ENCODE peak calls at places on chromosomes 5 and 9, in five cellular contexts. U, J, X, P and H are unnamed samples.

GRCh38 chr9:123310551-123311249 is 42.3 kb upstream of the STRBP start:
- DNase-seq in U (no peak), J (no peak), X (no peak), P (no peak), H (no peak)

GRCh38 chr5:9545959-9546851 is at the start of gene SEMA5A:
- DNase-seq in U (peak), J (peak), X (no peak), P (peak), H (peak)

GRCh38 chr5:179900707-179901106 is 7.0 kb downstream of the TBC1D9B start:
- DNase-seq in U (no peak), J (no peak), X (no peak), P (no peak), H (no peak)

GRCh38 chr5:78574157-78574673 is 74.4 kb downstream of the LHFPL2 start:
- DNase-seq in U (no peak), J (no peak), X (no peak), P (no peak), H (no peak)

GRCh38 chr5:169980418-169981053 is at the start of gene INSYN2B:
- DNase-seq in U (peak), J (peak), X (peak), P (peak), H (no peak)

GRCh38 chr9:33044677-33045282 is 19.7 kb downstream of the DNAJA1 start:
- DNase-seq in U (peak), J (peak), X (no peak), P (peak), H (no peak)

GRCh38 chr5:115838885-115839518 is 2.4 kb downstream of the ATG12 start:
- DNase-seq in U (peak), J (no peak), X (no peak), P (peak), H (no peak)

GRCh38 chr5:135608361-135608760 is 29.6 kb upstream of the CXCL14 start:
- DNase-seq in U (no peak), J (no peak), X (no peak), P (no peak), H (no peak)

GRCh38 chr5:30063503-30063902 is 1130.0 kb upstream of the CDH6 start:
- DNase-seq in U (no peak), J (no peak), X (no peak), P (no peak), H (no peak)

GRCh38 chr5:159184858-159185381 is 24.4 kb downstream of the RNF145 start:
- DNase-seq in U (peak), J (no peak), X (peak), P (peak), H (no peak)

GRCh38 chr5:88680253-88681132 is 202.5 kb downstream of the MEF2C start:
- DNase-seq in U (peak), J (peak), X (no peak), P (peak), H (peak)

GRCh38 chr5:35464757-35465156 is 152.9 kb upstream of the SPEF2 start:
- DNase-seq in U (no peak), J (no peak), X (no peak), P (no peak), H (no peak)

GRCh38 chr9:83965350-83966208 is 14.4 kb downstream of the HNRNPK start:
- DNase-seq in U (peak), J (no peak), X (no peak), P (no peak), H (no peak)

GRCh38 chr5:104062495-104063377 is 500.1 kb upstream of the NUDT12 start:
- DNase-seq in U (no peak), J (no peak), X (no peak), P (no peak), H (no peak)

GRCh38 chr9:98908897-98909634 is 34.6 kb upstream of the COL15A1 start:
- DNase-seq in U (peak), J (no peak), X (peak), P (peak), H (no peak)

GRCh38 chr5:146633273-146633672 is 117.3 kb upstream of the GPR151 start:
- DNase-seq in U (no peak), J (no peak), X (no peak), P (no peak), H (no peak)

GRCh38 chr5:13218518-13218917 is 726.0 kb downstream of the DNAH5 start:
- DNase-seq in U (no peak), J (peak), X (no peak), P (no peak), H (no peak)

GRCh38 chr5:82234880-82235279 is 43.3 kb downstream of the RPS23 start:
- DNase-seq in U (no peak), J (no peak), X (no peak), P (no peak), H (no peak)

GRCh38 chr9:92666236-92666635 is 3.7 kb downstream of the IPPK start:
- DNase-seq in U (no peak), J (no peak), X (no peak), P (no peak), H (no peak)

GRCh38 chr9:8208465-8208864 is 408.9 kb upstream of the DMAC1 start:
- DNase-seq in U (peak), J (no peak), X (no peak), P (peak), H (no peak)

GRCh38 chr9:20618361-20618799 is 3.9 kb downstream of the MLLT3 start:
- DNase-seq in U (peak), J (no peak), X (no peak), P (no peak), H (no peak)

GRCh38 chr9:95721132-95721531 is 154.4 kb upstream of the ERCC6L2 start:
- DNase-seq in U (no peak), J (no peak), X (no peak), P (no peak), H (no peak)

GRCh38 chr9:125189011-125189360 is 617 bp downstream of the PPP6C start:
- DNase-seq in U (no peak), J (peak), X (no peak), P (no peak), H (peak)

GRCh38 chr5:131999471-131999931 is 12.0 kb downstream of the ACSL6 start:
- DNase-seq in U (no peak), J (no peak), X (no peak), P (no peak), H (no peak)

GRCh38 chr5:150058480-150059126 is 27.8 kb downstream of the CSF1R start:
- DNase-seq in U (peak), J (no peak), X (no peak), P (peak), H (no peak)

GRCh38 chr9:108212179-108212578 is 643.6 kb downstream of the ACTL7B start:
- DNase-seq in U (no peak), J (no peak), X (no peak), P (no peak), H (no peak)

GRCh38 chr5:151600069-151600665 is 9.0 kb upstream of the FAT2 start:
- DNase-seq in U (no peak), J (no peak), X (no peak), P (no peak), H (no peak)

GRCh38 chr9:6686396-6686795 is 40.9 kb upstream of the GLDC start:
- DNase-seq in U (peak), J (no peak), X (no peak), P (peak), H (no peak)

GRCh38 chr5:40681351-40682311 is 1.9 kb downstream of the PTGER4 start:
- DNase-seq in U (peak), J (no peak), X (no peak), P (peak), H (no peak)

GRCh38 chr9:114078021-114078780 is at the start of gene AMBP:
- DNase-seq in U (peak), J (no peak), X (no peak), P (no peak), H (no peak)

GRCh38 chr9:123425261-123425821 is 69.3 kb downstream of the CRB2 start:
- DNase-seq in U (no peak), J (no peak), X (no peak), P (no peak), H (no peak)

GRCh38 chr9:32508728-32509127 is 17.3 kb downstream of the RIGI start:
- DNase-seq in U (no peak), J (no peak), X (no peak), P (no peak), H (no peak)

GRCh38 chr9:11893331-11893730 is 799.9 kb upstream of the TYRP1 start:
- DNase-seq in U (no peak), J (no peak), X (no peak), P (peak), H (no peak)

GRCh38 chr9:114930063-114930812 is at the start of gene TNFSF8:
- DNase-seq in U (no peak), J (no peak), X (no peak), P (no peak), H (peak)

DNA sequence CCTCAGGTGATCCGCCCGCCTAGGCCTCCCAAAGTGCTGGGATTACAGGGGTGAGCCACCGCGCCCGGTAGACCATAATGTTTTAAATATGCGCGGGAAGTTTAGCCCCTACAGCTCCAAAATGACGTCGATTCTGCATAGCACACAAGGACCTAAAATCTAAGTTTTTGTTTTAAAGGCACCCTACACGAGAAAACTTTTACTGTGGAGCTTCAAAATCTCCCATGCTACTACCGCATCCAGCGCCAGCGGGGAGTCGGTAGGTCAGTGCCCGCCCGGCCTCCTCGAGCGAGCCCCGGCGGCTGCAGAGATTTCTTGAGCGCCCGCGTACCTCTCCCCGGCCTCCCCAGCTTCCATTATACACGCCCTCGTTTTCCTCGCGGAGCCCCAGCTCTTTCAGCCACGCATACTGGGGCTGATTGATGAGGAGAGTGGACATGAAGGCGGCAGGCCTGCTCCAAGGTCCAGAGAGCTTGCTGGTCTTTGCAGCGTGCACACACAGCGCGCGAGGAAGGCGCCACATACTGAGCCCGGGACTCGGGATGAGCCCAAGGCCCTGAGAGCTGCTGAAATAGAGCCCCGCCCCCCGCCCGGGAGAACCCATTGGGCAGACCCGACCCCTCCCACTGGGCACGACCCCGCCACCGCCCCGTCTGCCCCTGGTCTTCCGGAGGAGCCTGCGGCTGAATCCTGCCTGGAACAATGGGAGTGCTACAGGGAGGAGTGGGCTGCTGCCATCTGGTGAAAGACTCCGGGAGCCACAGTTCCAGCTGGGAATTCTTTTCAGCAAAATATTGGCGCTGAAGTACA is at the start of gene ALDH7A1:
- DNase-seq in U (peak), J (peak), X (peak), P (peak), H (peak)
- TF ChIP-seq CTCF in U (peak), J (no peak), X (peak), P (peak), H (no peak)

DNA sequence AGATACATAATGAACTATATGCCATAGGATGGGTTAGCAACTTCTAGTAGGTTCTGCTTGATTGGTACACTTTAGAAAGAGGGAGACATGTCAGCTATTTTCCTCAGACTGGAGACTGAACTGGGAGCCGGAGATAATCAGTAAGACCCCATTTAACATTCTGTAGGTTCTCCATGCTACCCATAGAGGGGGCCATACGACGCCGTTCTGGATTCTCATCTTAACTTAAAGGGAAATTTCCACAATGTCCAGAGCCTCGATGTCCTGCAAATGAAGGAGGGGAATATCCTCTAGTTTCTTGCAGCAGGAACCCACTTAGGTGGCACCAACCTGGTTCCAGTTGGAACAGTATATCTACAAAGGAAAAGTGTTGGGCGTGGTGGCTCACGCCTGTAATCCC is 22.3 kb upstream of the NPM1 start:
- DNase-seq in U (peak), J (peak), X (no peak), P (peak), H (no peak)
- TF ChIP-seq CTCF in U (no peak), J (peak), X (peak), P (peak), H (no peak)

GRCh38 chr5:7018601-7019000 is 305.4 kb downstream of the TENT4A start:
- DNase-seq in U (no peak), J (no peak), X (no peak), P (no peak), H (no peak)

GRCh38 chr5:7018144-7018543 is 304.9 kb downstream of the TENT4A start:
- DNase-seq in U (no peak), J (no peak), X (no peak), P (no peak), H (no peak)

GRCh38 chr5:7017004-7017770 is 304.0 kb downstream of the TENT4A start:
- DNase-seq in U (no peak), J (no peak), X (no peak), P (no peak), H (no peak)

GRCh38 chr5:7012057-7012456 is 298.8 kb downstream of the TENT4A start:
- DNase-seq in U (no peak), J (no peak), X (no peak), P (no peak), H (no peak)

DNA sequence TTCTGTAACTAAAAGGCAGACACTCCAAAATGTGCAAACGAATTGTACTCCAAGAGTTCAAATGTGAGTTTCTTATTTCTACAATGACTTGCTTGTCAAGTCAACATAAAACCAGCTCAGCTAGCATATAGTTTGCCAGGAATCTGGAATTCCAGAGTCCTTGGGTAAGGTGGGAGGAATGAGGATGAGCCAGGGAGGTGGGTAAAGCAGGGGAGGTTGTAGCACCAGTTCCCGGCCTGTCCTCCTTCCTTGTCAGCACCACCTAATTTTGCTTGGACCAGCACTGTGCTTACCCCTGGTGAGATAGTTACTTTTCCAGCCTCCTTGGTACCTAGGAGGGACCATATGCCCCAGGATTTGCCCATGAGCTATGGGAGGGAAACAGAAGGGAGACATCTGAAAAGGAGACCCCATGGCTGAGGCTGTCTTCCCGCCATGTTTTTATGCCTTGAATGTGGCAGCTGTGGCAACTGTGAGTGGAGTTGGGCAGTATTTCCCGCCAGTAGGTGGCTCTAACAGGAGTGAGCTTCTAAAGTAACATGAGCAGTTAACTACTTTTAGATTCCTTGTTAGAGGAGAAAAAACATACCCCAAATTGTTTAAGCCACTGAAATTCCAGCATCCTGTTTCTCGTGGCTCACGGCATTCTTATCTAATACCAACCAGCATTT is 302.5 kb downstream of the TENT4A start:
- DNase-seq in U (no peak), J (peak), X (no peak), P (no peak), H (no peak)
- TF ChIP-seq CTCF in U (no peak), J (no peak), X (no peak), P (no peak), H (no peak)

GRCh38 chr9:90773593-90773992 is 28.0 kb upstream of the SYK start:
- DNase-seq in U (no peak), J (no peak), X (no peak), P (no peak), H (no peak)
- TF ChIP-seq CTCF in U (no peak), J (peak), X (peak), P (peak), H (no peak)

GRCh38 chr9:16134351-16134750 is 581.5 kb downstream of the CCDC171 start:
- DNase-seq in U (no peak), J (no peak), X (no peak), P (no peak), H (no peak)

GRCh38 chr9:16133032-16133431 is 580.2 kb downstream of the CCDC171 start:
- DNase-seq in U (no peak), J (no peak), X (no peak), P (no peak), H (no peak)

GRCh38 chr9:16132513-16132912 is 579.7 kb downstream of the CCDC171 start:
- DNase-seq in U (no peak), J (no peak), X (peak), P (no peak), H (no peak)

GRCh38 chr9:16133556-16134227 is 580.8 kb downstream of the CCDC171 start:
- DNase-seq in U (peak), J (peak), X (no peak), P (peak), H (no peak)

DNA sequence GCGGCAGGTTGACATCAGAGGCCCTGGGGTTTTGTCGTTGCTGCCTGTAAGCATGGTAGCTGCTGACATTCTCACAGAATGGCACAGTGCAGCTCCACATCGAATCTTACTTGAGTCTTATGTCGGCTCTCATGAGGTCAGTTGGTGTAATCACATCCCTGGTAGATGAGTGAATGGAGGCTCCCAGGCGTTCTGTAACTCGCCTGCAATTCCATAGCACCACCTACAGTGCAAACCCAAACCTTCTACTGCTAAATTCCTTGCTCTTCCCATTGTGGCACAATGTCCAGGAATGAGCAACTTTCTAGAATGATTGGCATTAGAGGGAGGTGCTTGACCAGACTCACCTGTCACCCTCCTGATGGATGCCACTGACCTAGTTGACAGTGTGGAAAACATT is 578.4 kb downstream of the CCDC171 start:
- DNase-seq in U (peak), J (peak), X (no peak), P (peak), H (no peak)
- TF ChIP-seq CTCF in U (peak), J (no peak), X (peak), P (peak), H (no peak)